ENCODE peak calls at places on chromosomes 3 and 15, in five cellular contexts. Y, X, G, H and M are unnamed samples.
A peak's percentile ranks its signal among the peaks of the same experiment; 100 is the strongest.

GRCh38 chr15:25812073-25812472 is 51.1 kb downstream of the ATP10A start:
- DNase-seq in Y (no peak), X (no peak), G (no peak), H (no peak), M (no peak)

GRCh38 chr3:114877378-114878118 is 269.5 kb downstream of the ZBTB20 start:
- DNase-seq in Y (no peak), X (no peak), G (no peak), H (no peak), M (no peak)

GRCh38 chr15:55661431-55661830 is 73.3 kb upstream of the PYGO1 start:
- DNase-seq in Y (peak; percentile 42), X (no peak), G (no peak), H (no peak), M (no peak)

GRCh38 chr3:190205739-190206138 is 85.0 kb upstream of the P3H2 start:
- DNase-seq in Y (peak; percentile 52), X (no peak), G (no peak), H (no peak), M (no peak)

GRCh38 chr3:45139372-45139894 is 6.7 kb downstream of the CDCP1 start:
- DNase-seq in Y (no peak), X (no peak), G (no peak), H (no peak), M (no peak)

GRCh38 chr15:46297766-46298165 is 662.9 kb downstream of the SQOR start:
- DNase-seq in Y (no peak), X (no peak), G (no peak), H (no peak), M (no peak)

GRCh38 chr3:53044371-53045106 is 1.3 kb downstream of the SFMBT1 start:
- DNase-seq in Y (peak; percentile 29), X (peak; percentile 39), G (peak; percentile 44), H (peak; percentile 22), M (peak; percentile 23)

GRCh38 chr15:39509941-39510845 is 70.7 kb upstream of the THBS1 start:
- DNase-seq in Y (no peak), X (no peak), G (no peak), H (no peak), M (no peak)

GRCh38 chr3:71742621-71743020 is 11.0 kb upstream of the GPR27 start:
- DNase-seq in Y (no peak), X (no peak), G (no peak), H (no peak), M (no peak)

GRCh38 chr3:17645074-17645698 is 97.2 kb downstream of the TBC1D5 start:
- DNase-seq in Y (peak; percentile 66), X (no peak), G (peak; percentile 7), H (no peak), M (no peak)

GRCh38 chr15:48120751-48121150 is at the start of gene SLC24A5:
- DNase-seq in Y (no peak), X (no peak), G (no peak), H (no peak), M (no peak)

GRCh38 chr3:153602801-153603200 is 440.8 kb downstream of the RAP2B start:
- DNase-seq in Y (no peak), X (no peak), G (no peak), H (no peak), M (no peak)

GRCh38 chr3:101639280-101639963 is 37.5 kb downstream of the ZBTB11 start:
- DNase-seq in Y (no peak), X (no peak), G (no peak), H (no peak), M (no peak)

GRCh38 chr15:99443056-99443756 is 122.6 kb upstream of the MEF2A start:
- DNase-seq in Y (no peak), X (no peak), G (no peak), H (no peak), M (no peak)

GRCh38 chr3:105791919-105792786 is 76.7 kb downstream of the CBLB start:
- DNase-seq in Y (peak; percentile 82), X (no peak), G (no peak), H (no peak), M (no peak)

GRCh38 chr3:34183581-34184313 is 385.3 kb downstream of the PDCD6IP start:
- DNase-seq in Y (no peak), X (no peak), G (no peak), H (no peak), M (no peak)

GRCh38 chr15:71449956-71450355 is 334.7 kb downstream of the THSD4 start:
- DNase-seq in Y (no peak), X (no peak), G (no peak), H (no peak), M (no peak)

GRCh38 chr3:188948658-188949400 is 222.9 kb upstream of the TPRG1 start:
- DNase-seq in Y (peak; percentile 92), X (no peak), G (no peak), H (no peak), M (no peak)

GRCh38 chr15:47750030-47750739 is 32.9 kb downstream of the SEMA6D start:
- DNase-seq in Y (peak; percentile 29), X (no peak), G (no peak), H (no peak), M (no peak)

GRCh38 chr3:114332342-114333179 is 38.7 kb downstream of the TIGIT start:
- DNase-seq in Y (no peak), X (no peak), G (no peak), H (no peak), M (no peak)

GRCh38 chr3:186760883-186761447 is 22.4 kb upstream of the EIF4A2 start:
- DNase-seq in Y (no peak), X (no peak), G (no peak), H (no peak), M (no peak)

GRCh38 chr15:40762919-40763800 is 708 bp upstream of the GCHFR start:
- DNase-seq in Y (no peak), X (no peak), G (no peak), H (peak; percentile 18), M (no peak)